ENCODE peak calls at places on chromosomes 2 and 18, in four cellular contexts. S, U, X and E are unnamed samples.

GRCh38 chr2:232937278-232937906 is 67.3 kb downstream of the SNORC start:
- DNase-seq in S (no peak), X (no peak), U (no peak), E (no peak)

GRCh38 chr2:208139447-208139846 is 6.5 kb downstream of the CRYGB start:
- DNase-seq in S (no peak), X (no peak), U (no peak), E (no peak)

GRCh38 chr2:154952346-154953010 is 254.0 kb downstream of the KCNJ3 start:
- DNase-seq in U (no peak), S (no peak), X (peak), E (no peak)

GRCh38 chr2:24452499-24452878 is 38.6 kb upstream of the NCOA1 start:
- DNase-seq in S (no peak), U (no peak), X (no peak), E (peak)

GRCh38 chr18:12838178-12838634 is 45.8 kb downstream of the PTPN2 start:
- DNase-seq in U (peak), S (peak), X (no peak), E (no peak)

GRCh38 chr2:196316050-196316430 is 144.7 kb upstream of the STK17B start:
- DNase-seq in X (no peak), S (no peak), U (no peak), E (no peak)

GRCh38 chr2:424306-425172 is 136.6 kb upstream of the ALKAL2 start:
- DNase-seq in U (no peak), X (no peak), S (no peak), E (no peak)

GRCh38 chr2:44598330-44598729 is 236.6 kb downstream of the CAMKMT start:
- DNase-seq in S (no peak), X (no peak), U (no peak), E (no peak)

GRCh38 chr2:10271509-10271908 is 31.2 kb upstream of the HPCAL1 start:
- DNase-seq in X (no peak), S (no peak), U (no peak), E (no peak)

GRCh38 chr2:225074919-225075681 is 32.8 kb upstream of the DOCK10 start:
- DNase-seq in U (no peak), X (no peak), S (no peak), E (no peak)

GRCh38 chr2:24935145-24935544 is 15.1 kb upstream of the ADCY3 start:
- DNase-seq in S (no peak), U (no peak), X (no peak), E (no peak)

GRCh38 chr2:85785027-85785822 is 31.4 kb downstream of the ATOH8 start:
- DNase-seq in S (no peak), U (peak), X (no peak), E (no peak)

GRCh38 chr18:9475643-9476580 is 599 bp downstream of the RALBP1 start:
- DNase-seq in S (no peak), X (no peak), U (no peak), E (peak)

GRCh38 chr2:23096905-23097602 is 287.9 kb upstream of the KLHL29 start:
- DNase-seq in U (no peak), X (no peak), S (no peak), E (no peak)

GRCh38 chr2:71468279-71469015 is 15.1 kb downstream of the DYSF start:
- DNase-seq in S (no peak), X (no peak), U (no peak), E (no peak)

GRCh38 chr2:171404258-171404657 is 29.5 kb downstream of the METTL8 start:
- DNase-seq in S (no peak), X (no peak), U (no peak), E (no peak)

GRCh38 chr2:151713291-151713903 is 20.9 kb downstream of the NEB start:
- DNase-seq in X (no peak), U (no peak), S (no peak), E (no peak)